ENCODE peak calls at places on chromosome 5, in six cellular contexts. C, S, M, O, H and W are unnamed samples.

GRCh38 chr5:156475831-156476551 is 149.0 kb downstream of the SGCD start:
- DNase-seq in O (no peak), C (no peak), S (no peak), M (peak; percentile 58), H (peak; percentile 93), W (no peak)

GRCh38 chr5:124774002-124774318 is 27.5 kb upstream of the ZNF608 start:
- DNase-seq in S (no peak), O (no peak), H (no peak), M (no peak), C (peak; percentile 90), W (no peak)

GRCh38 chr5:78753093-78753531 is 104.5 kb upstream of the LHFPL2 start:
- DNase-seq in S (no peak), O (no peak), C (no peak), H (peak; percentile 14), M (no peak), W (no peak)

GRCh38 chr5:109656829-109657228 is 32.9 kb upstream of the MAN2A1 start:
- DNase-seq in O (no peak), H (peak; percentile 95), C (no peak), S (peak; percentile 30), M (no peak), W (no peak)

GRCh38 chr5:34914671-34915138 is 599 bp downstream of the RAD1 start:
- DNase-seq in C (no peak), S (no peak), O (no peak), M (peak; percentile 35), H (peak; percentile 8), W (no peak)

GRCh38 chr5:167458412-167458811 is 833.0 kb upstream of the WWC1 start:
- DNase-seq in S (no peak), H (no peak), C (no peak), O (no peak), M (no peak), W (no peak)

GRCh38 chr5:36875051-36875788 is 1.3 kb upstream of the NIPBL start:
- DNase-seq in S (peak; percentile 17), H (peak; percentile 62), C (peak; percentile 40), O (no peak), M (peak; percentile 32), W (no peak)

GRCh38 chr5:133489632-133490031 is 122.7 kb downstream of the FSTL4 start:
- DNase-seq in S (no peak), M (no peak), C (no peak), H (no peak), O (no peak), W (no peak)

GRCh38 chr5:71891856-71892255 is 172.8 kb downstream of the CARTPT start:
- DNase-seq in H (peak; percentile 15), S (no peak), M (no peak), C (no peak), O (no peak), W (no peak)

GRCh38 chr5:178116406-178116885 is 3.1 kb downstream of the N4BP3 start:
- DNase-seq in C (no peak), M (no peak), H (peak; percentile 72), O (no peak), S (no peak), W (peak; percentile 47)

GRCh38 chr5:145441228-145441627 is 393.9 kb downstream of the PRELID2 start:
- DNase-seq in C (no peak), S (no peak), O (no peak), H (no peak), M (no peak), W (no peak)

GRCh38 chr5:181052928-181053759 is 13.1 kb downstream of the BTNL9 start:
- DNase-seq in S (no peak), O (no peak), C (no peak), H (peak; percentile 60), M (no peak), W (no peak)

GRCh38 chr5:73912755-73913365 is 286.9 kb downstream of the ARHGEF28 start:
- DNase-seq in H (no peak), S (no peak), C (no peak), O (no peak), M (no peak), W (no peak)